ENCODE peak calls at places on chromosomes 7 and 10, in nine cellular contexts. One of them, this sample, is unnamed.

GRCh38 chr7:55150709-55151108 is 131.9 kb downstream of the EGFR start:
- DNase-seq in kidney glomerular epithelial cell: no peak
- DNase-seq in Ammon's horn: no peak
- DNase-seq in activated T-cell treated with anti-CD3 and anti-CD28 coated beads for 24 hours: no peak
- DNase-seq in left ventricle myocardium inferior: no peak
- DNase-seq in RWPE1: no peak
- DNase-seq in HFF-Myc: no peak
- DNase-seq in NCI-H187: no peak
- DNase-seq in activated naive CD4-positive, alpha-beta T cell treated with Interleukin-2 at 50 U/mL for 16 hours: no peak
- DNase-seq in this sample: no peak

GRCh38 chr10:34464000-34464399 is 351.1 kb downstream of the PARD3 start:
- DNase-seq in NCI-H187: no peak
- DNase-seq in Ammon's horn: no peak
- DNase-seq in HFF-Myc: no peak
- DNase-seq in activated T-cell treated with anti-CD3 and anti-CD28 coated beads for 24 hours: no peak
- DNase-seq in RWPE1: no peak
- DNase-seq in kidney glomerular epithelial cell: no peak
- DNase-seq in left ventricle myocardium inferior: no peak
- DNase-seq in activated naive CD4-positive, alpha-beta T cell treated with Interleukin-2 at 50 U/mL for 16 hours: no peak
- DNase-seq in this sample: no peak

GRCh38 chr10:74558403-74558802 is 268.0 kb upstream of the KAT6B start:
- DNase-seq in RWPE1: no peak
- DNase-seq in NCI-H187: no peak
- DNase-seq in activated naive CD4-positive, alpha-beta T cell treated with Interleukin-2 at 50 U/mL for 16 hours: no peak
- DNase-seq in activated T-cell treated with anti-CD3 and anti-CD28 coated beads for 24 hours: no peak
- DNase-seq in Ammon's horn: no peak
- DNase-seq in kidney glomerular epithelial cell: no peak
- DNase-seq in HFF-Myc: no peak
- DNase-seq in left ventricle myocardium inferior: no peak
- DNase-seq in this sample: no peak

GRCh38 chr7:140230862-140231778 is 54.3 kb upstream of the KDM7A start:
- DNase-seq in activated T-cell treated with anti-CD3 and anti-CD28 coated beads for 24 hours: peak; percentile 54
- DNase-seq in kidney glomerular epithelial cell: no peak
- DNase-seq in activated naive CD4-positive, alpha-beta T cell treated with Interleukin-2 at 50 U/mL for 16 hours: peak; percentile 69
- DNase-seq in RWPE1: no peak
- DNase-seq in NCI-H187: no peak
- DNase-seq in Ammon's horn: no peak
- DNase-seq in left ventricle myocardium inferior: peak; percentile 42
- DNase-seq in HFF-Myc: no peak
- DNase-seq in this sample: peak; percentile 65

GRCh38 chr10:100506596-100507356 is 12.9 kb downstream of the SEC31B start:
- DNase-seq in kidney glomerular epithelial cell: peak; percentile 70
- DNase-seq in RWPE1: peak; percentile 70
- DNase-seq in activated T-cell treated with anti-CD3 and anti-CD28 coated beads for 24 hours: no peak
- DNase-seq in NCI-H187: no peak
- DNase-seq in left ventricle myocardium inferior: no peak
- DNase-seq in Ammon's horn: no peak
- DNase-seq in activated naive CD4-positive, alpha-beta T cell treated with Interleukin-2 at 50 U/mL for 16 hours: no peak
- DNase-seq in HFF-Myc: no peak
- DNase-seq in this sample: no peak

GRCh38 chr10:62047960-62048383 is 146.5 kb downstream of the ARID5B start:
- DNase-seq in RWPE1: no peak
- DNase-seq in kidney glomerular epithelial cell: peak; percentile 21
- DNase-seq in activated naive CD4-positive, alpha-beta T cell treated with Interleukin-2 at 50 U/mL for 16 hours: peak; percentile 61
- DNase-seq in HFF-Myc: no peak
- DNase-seq in NCI-H187: no peak
- DNase-seq in left ventricle myocardium inferior: no peak
- DNase-seq in activated T-cell treated with anti-CD3 and anti-CD28 coated beads for 24 hours: no peak
- DNase-seq in Ammon's horn: no peak
- DNase-seq in this sample: no peak

GRCh38 chr7:2515424-2516193 is 4.0 kb upstream of the LFNG start:
- DNase-seq in activated T-cell treated with anti-CD3 and anti-CD28 coated beads for 24 hours: no peak
- DNase-seq in Ammon's horn: no peak
- DNase-seq in kidney glomerular epithelial cell: peak; percentile 82
- DNase-seq in left ventricle myocardium inferior: no peak
- DNase-seq in RWPE1: no peak
- DNase-seq in activated naive CD4-positive, alpha-beta T cell treated with Interleukin-2 at 50 U/mL for 16 hours: no peak
- DNase-seq in NCI-H187: no peak
- DNase-seq in HFF-Myc: no peak
- DNase-seq in this sample: no peak

GRCh38 chr10:14093735-14094484 is 236.8 kb downstream of the FRMD4A start:
- DNase-seq in activated naive CD4-positive, alpha-beta T cell treated with Interleukin-2 at 50 U/mL for 16 hours: no peak
- DNase-seq in activated T-cell treated with anti-CD3 and anti-CD28 coated beads for 24 hours: no peak
- DNase-seq in NCI-H187: no peak
- DNase-seq in Ammon's horn: peak; percentile 40
- DNase-seq in kidney glomerular epithelial cell: peak; percentile 3
- DNase-seq in RWPE1: peak; percentile 30
- DNase-seq in left ventricle myocardium inferior: no peak
- DNase-seq in HFF-Myc: no peak
- DNase-seq in this sample: peak; percentile 36

GRCh38 chr10:119523916-119524719 is 18.4 kb downstream of the RGS10 start:
- DNase-seq in HFF-Myc: no peak
- DNase-seq in Ammon's horn: no peak
- DNase-seq in activated naive CD4-positive, alpha-beta T cell treated with Interleukin-2 at 50 U/mL for 16 hours: no peak
- DNase-seq in RWPE1: no peak
- DNase-seq in kidney glomerular epithelial cell: no peak
- DNase-seq in activated T-cell treated with anti-CD3 and anti-CD28 coated beads for 24 hours: no peak
- DNase-seq in NCI-H187: no peak
- DNase-seq in left ventricle myocardium inferior: no peak
- DNase-seq in this sample: no peak

GRCh38 chr7:37993060-37993501 is 72.6 kb downstream of the EPDR1 start:
- DNase-seq in activated naive CD4-positive, alpha-beta T cell treated with Interleukin-2 at 50 U/mL for 16 hours: no peak
- DNase-seq in left ventricle myocardium inferior: no peak
- DNase-seq in RWPE1: no peak
- DNase-seq in activated T-cell treated with anti-CD3 and anti-CD28 coated beads for 24 hours: no peak
- DNase-seq in kidney glomerular epithelial cell: no peak
- DNase-seq in HFF-Myc: no peak
- DNase-seq in Ammon's horn: no peak
- DNase-seq in NCI-H187: no peak
- DNase-seq in this sample: no peak

GRCh38 chr10:65306201-65306600 is 1619.6 kb upstream of the LRRTM3 start:
- DNase-seq in activated T-cell treated with anti-CD3 and anti-CD28 coated beads for 24 hours: no peak
- DNase-seq in kidney glomerular epithelial cell: peak; percentile 24
- DNase-seq in Ammon's horn: no peak
- DNase-seq in left ventricle myocardium inferior: no peak
- DNase-seq in RWPE1: no peak
- DNase-seq in NCI-H187: no peak
- DNase-seq in HFF-Myc: no peak
- DNase-seq in activated naive CD4-positive, alpha-beta T cell treated with Interleukin-2 at 50 U/mL for 16 hours: no peak
- DNase-seq in this sample: no peak

GRCh38 chr7:70719120-70719519 is 412.8 kb upstream of the GALNT17 start:
- DNase-seq in activated T-cell treated with anti-CD3 and anti-CD28 coated beads for 24 hours: no peak
- DNase-seq in left ventricle myocardium inferior: no peak
- DNase-seq in Ammon's horn: no peak
- DNase-seq in HFF-Myc: no peak
- DNase-seq in kidney glomerular epithelial cell: no peak
- DNase-seq in activated naive CD4-positive, alpha-beta T cell treated with Interleukin-2 at 50 U/mL for 16 hours: no peak
- DNase-seq in RWPE1: no peak
- DNase-seq in NCI-H187: no peak
- DNase-seq in this sample: no peak

GRCh38 chr10:60182691-60183090 is 207.0 kb downstream of the ANK3 start:
- DNase-seq in left ventricle myocardium inferior: no peak
- DNase-seq in RWPE1: no peak
- DNase-seq in activated T-cell treated with anti-CD3 and anti-CD28 coated beads for 24 hours: no peak
- DNase-seq in HFF-Myc: no peak
- DNase-seq in kidney glomerular epithelial cell: no peak
- DNase-seq in activated naive CD4-positive, alpha-beta T cell treated with Interleukin-2 at 50 U/mL for 16 hours: no peak
- DNase-seq in Ammon's horn: no peak
- DNase-seq in NCI-H187: no peak
- DNase-seq in this sample: no peak

This sample was measured in HAP-1.